ENCODE peak calls at places on chromosomes 5 and 9, in ten cellular contexts. One of them, this sample, is unnamed.
A peak's percentile ranks its signal among the peaks of the same experiment; 100 is the strongest.

GRCh38 chr9:95107001-95107749 is 210.3 kb downstream of the FANCC start:
- DNase-seq in HEK293T: no peak
- DNase-seq in T-helper 9 cell: no peak
- DNase-seq in SK-MEL-5: peak; percentile 91
- DNase-seq in T-cell: no peak
- DNase-seq in GM13977: no peak
- DNase-seq in non-pigmented ciliary epithelial cell: peak; percentile 68
- DNase-seq in cardiac fibroblast: peak; percentile 46
- DNase-seq in iPS-NIHi11: no peak
- DNase-seq in IMR-90: peak; percentile 58
- DNase-seq in this sample: no peak

GRCh38 chr5:174307031-174307408 is 261.5 kb downstream of the NSG2 start:
- DNase-seq in HEK293T: no peak
- DNase-seq in T-helper 9 cell: no peak
- DNase-seq in SK-MEL-5: no peak
- DNase-seq in T-cell: no peak
- DNase-seq in GM13977: no peak
- DNase-seq in non-pigmented ciliary epithelial cell: no peak
- DNase-seq in cardiac fibroblast: no peak
- DNase-seq in iPS-NIHi11: peak; percentile 40
- DNase-seq in IMR-90: no peak
- DNase-seq in this sample: no peak

GRCh38 chr5:169805527-169805934 is 168.5 kb downstream of the DOCK2 start:
- DNase-seq in HEK293T: no peak
- DNase-seq in T-helper 9 cell: no peak
- DNase-seq in SK-MEL-5: no peak
- DNase-seq in T-cell: no peak
- DNase-seq in GM13977: peak; percentile 69
- DNase-seq in non-pigmented ciliary epithelial cell: no peak
- DNase-seq in cardiac fibroblast: peak; percentile 41
- DNase-seq in iPS-NIHi11: no peak
- DNase-seq in IMR-90: peak; percentile 61
- DNase-seq in this sample: no peak

GRCh38 chr9:79572891-79573696 is 1.3 kb downstream of the TLE4 start:
- DNase-seq in HEK293T: peak; percentile 73
- DNase-seq in T-helper 9 cell: peak; percentile 57
- DNase-seq in SK-MEL-5: no peak
- DNase-seq in T-cell: peak; percentile 71
- DNase-seq in GM13977: peak; percentile 66
- DNase-seq in non-pigmented ciliary epithelial cell: no peak
- DNase-seq in cardiac fibroblast: peak; percentile 21
- DNase-seq in iPS-NIHi11: peak; percentile 32
- DNase-seq in IMR-90: no peak
- DNase-seq in this sample: peak; percentile 33

GRCh38 chr5:96121362-96121761 is 159.7 kb upstream of the ELL2 start:
- DNase-seq in HEK293T: no peak
- DNase-seq in T-helper 9 cell: no peak
- DNase-seq in SK-MEL-5: no peak
- DNase-seq in T-cell: no peak
- DNase-seq in GM13977: no peak
- DNase-seq in non-pigmented ciliary epithelial cell: no peak
- DNase-seq in cardiac fibroblast: no peak
- DNase-seq in iPS-NIHi11: no peak
- DNase-seq in IMR-90: no peak
- DNase-seq in this sample: peak; percentile 62

GRCh38 chr5:179146277-179146676 is 86.1 kb downstream of the ZNF354C start:
- DNase-seq in HEK293T: no peak
- DNase-seq in T-helper 9 cell: no peak
- DNase-seq in SK-MEL-5: no peak
- DNase-seq in T-cell: no peak
- DNase-seq in GM13977: no peak
- DNase-seq in non-pigmented ciliary epithelial cell: no peak
- DNase-seq in cardiac fibroblast: no peak
- DNase-seq in iPS-NIHi11: no peak
- DNase-seq in IMR-90: no peak
- DNase-seq in this sample: no peak

GRCh38 chr5:132003170-132003744 is 8.2 kb downstream of the ACSL6 start:
- DNase-seq in HEK293T: no peak
- DNase-seq in T-helper 9 cell: no peak
- DNase-seq in SK-MEL-5: peak; percentile 11
- DNase-seq in T-cell: no peak
- DNase-seq in GM13977: no peak
- DNase-seq in non-pigmented ciliary epithelial cell: no peak
- DNase-seq in cardiac fibroblast: peak; percentile 44
- DNase-seq in iPS-NIHi11: peak; percentile 61
- DNase-seq in IMR-90: peak; percentile 5
- DNase-seq in this sample: no peak

GRCh38 chr5:170757182-170757601 is 26.3 kb upstream of the GABRP start:
- DNase-seq in HEK293T: no peak
- DNase-seq in T-helper 9 cell: no peak
- DNase-seq in SK-MEL-5: peak; percentile 34
- DNase-seq in T-cell: no peak
- DNase-seq in GM13977: no peak
- DNase-seq in non-pigmented ciliary epithelial cell: no peak
- DNase-seq in cardiac fibroblast: peak; percentile 68
- DNase-seq in iPS-NIHi11: no peak
- DNase-seq in IMR-90: peak; percentile 16
- DNase-seq in this sample: peak; percentile 24

GRCh38 chr9:133973111-133973790 is 18.9 kb downstream of the VAV2 start:
- DNase-seq in HEK293T: no peak
- DNase-seq in T-helper 9 cell: no peak
- DNase-seq in SK-MEL-5: no peak
- DNase-seq in T-cell: no peak
- DNase-seq in GM13977: peak; percentile 45
- DNase-seq in non-pigmented ciliary epithelial cell: no peak
- DNase-seq in cardiac fibroblast: no peak
- DNase-seq in iPS-NIHi11: no peak
- DNase-seq in IMR-90: no peak
- DNase-seq in this sample: no peak

GRCh38 chr5:177592010-177592834 is at the start of gene TMED9:
- DNase-seq in HEK293T: peak; percentile 96
- DNase-seq in T-helper 9 cell: peak; percentile 80
- DNase-seq in SK-MEL-5: peak; percentile 75
- DNase-seq in T-cell: peak; percentile 86
- DNase-seq in GM13977: peak; percentile 92
- DNase-seq in non-pigmented ciliary epithelial cell: no peak
- DNase-seq in cardiac fibroblast: peak; percentile 80
- DNase-seq in iPS-NIHi11: peak; percentile 95
- DNase-seq in IMR-90: peak; percentile 82
- DNase-seq in this sample: peak; percentile 94

GRCh38 chr5:74957906-74958305 is 91.7 kb upstream of the FAM169A start:
- DNase-seq in HEK293T: no peak
- DNase-seq in T-helper 9 cell: no peak
- DNase-seq in SK-MEL-5: no peak
- DNase-seq in T-cell: no peak
- DNase-seq in GM13977: no peak
- DNase-seq in non-pigmented ciliary epithelial cell: no peak
- DNase-seq in cardiac fibroblast: no peak
- DNase-seq in iPS-NIHi11: no peak
- DNase-seq in IMR-90: no peak
- DNase-seq in this sample: no peak

GRCh38 chr5:124655211-124655880 is 91.1 kb downstream of the ZNF608 start:
- DNase-seq in HEK293T: no peak
- DNase-seq in T-helper 9 cell: no peak
- DNase-seq in SK-MEL-5: no peak
- DNase-seq in T-cell: no peak
- DNase-seq in GM13977: no peak
- DNase-seq in non-pigmented ciliary epithelial cell: no peak
- DNase-seq in cardiac fibroblast: peak; percentile 52
- DNase-seq in iPS-NIHi11: no peak
- DNase-seq in IMR-90: no peak
- DNase-seq in this sample: peak; percentile 81

GRCh38 chr9:129081388-129081889 is 528 bp downstream of the DOLPP1 start:
- DNase-seq in HEK293T: peak; percentile 23
- DNase-seq in T-helper 9 cell: no peak
- DNase-seq in SK-MEL-5: no peak
- DNase-seq in T-cell: no peak
- DNase-seq in GM13977: peak; percentile 97
- DNase-seq in non-pigmented ciliary epithelial cell: no peak
- DNase-seq in cardiac fibroblast: no peak
- DNase-seq in iPS-NIHi11: peak; percentile 99
- DNase-seq in IMR-90: no peak
- DNase-seq in this sample: no peak

GRCh38 chr5:88826959-88827585 is 55.9 kb downstream of the MEF2C start:
- DNase-seq in HEK293T: no peak
- DNase-seq in T-helper 9 cell: no peak
- DNase-seq in SK-MEL-5: peak; percentile 77
- DNase-seq in T-cell: no peak
- DNase-seq in GM13977: no peak
- DNase-seq in non-pigmented ciliary epithelial cell: peak; percentile 53
- DNase-seq in cardiac fibroblast: peak; percentile 93
- DNase-seq in iPS-NIHi11: no peak
- DNase-seq in IMR-90: peak; percentile 90
- DNase-seq in this sample: peak; percentile 14

GRCh38 chr5:66986009-66986408 is 210.6 kb downstream of the CD180 start:
- DNase-seq in HEK293T: no peak
- DNase-seq in T-helper 9 cell: no peak
- DNase-seq in SK-MEL-5: no peak
- DNase-seq in T-cell: no peak
- DNase-seq in GM13977: no peak
- DNase-seq in non-pigmented ciliary epithelial cell: no peak
- DNase-seq in cardiac fibroblast: no peak
- DNase-seq in iPS-NIHi11: no peak
- DNase-seq in IMR-90: no peak
- DNase-seq in this sample: no peak

GRCh38 chr5:112366987-112367386 is 52.1 kb downstream of the EPB41L4A start:
- DNase-seq in HEK293T: peak; percentile 52
- DNase-seq in T-helper 9 cell: no peak
- DNase-seq in SK-MEL-5: peak; percentile 19
- DNase-seq in T-cell: no peak
- DNase-seq in GM13977: peak; percentile 32
- DNase-seq in non-pigmented ciliary epithelial cell: no peak
- DNase-seq in cardiac fibroblast: no peak
- DNase-seq in iPS-NIHi11: peak; percentile 69
- DNase-seq in IMR-90: no peak
- DNase-seq in this sample: peak; percentile 56

GRCh38 chr5:122665087-122665486 is 109.8 kb upstream of the SNX2 start:
- DNase-seq in HEK293T: no peak
- DNase-seq in T-helper 9 cell: no peak
- DNase-seq in SK-MEL-5: no peak
- DNase-seq in T-cell: no peak
- DNase-seq in GM13977: no peak
- DNase-seq in non-pigmented ciliary epithelial cell: no peak
- DNase-seq in cardiac fibroblast: peak; percentile 37
- DNase-seq in iPS-NIHi11: no peak
- DNase-seq in IMR-90: peak; percentile 21
- DNase-seq in this sample: no peak

GRCh38 chr9:36213387-36213786 is 22.7 kb downstream of the CLTA start:
- DNase-seq in HEK293T: no peak
- DNase-seq in T-helper 9 cell: no peak
- DNase-seq in SK-MEL-5: no peak
- DNase-seq in T-cell: no peak
- DNase-seq in GM13977: no peak
- DNase-seq in non-pigmented ciliary epithelial cell: no peak
- DNase-seq in cardiac fibroblast: no peak
- DNase-seq in iPS-NIHi11: no peak
- DNase-seq in IMR-90: no peak
- DNase-seq in this sample: no peak

GRCh38 chr5:34919077-34919476 is 3.6 kb downstream of the BRIX1 start:
- DNase-seq in HEK293T: no peak
- DNase-seq in T-helper 9 cell: no peak
- DNase-seq in SK-MEL-5: peak; percentile 57
- DNase-seq in T-cell: no peak
- DNase-seq in GM13977: no peak
- DNase-seq in non-pigmented ciliary epithelial cell: no peak
- DNase-seq in cardiac fibroblast: no peak
- DNase-seq in iPS-NIHi11: no peak
- DNase-seq in IMR-90: no peak
- DNase-seq in this sample: no peak

GRCh38 chr9:69971643-69972449 is 71.8 kb upstream of the MAMDC2 start:
- DNase-seq in HEK293T: peak; percentile 70
- DNase-seq in T-helper 9 cell: peak; percentile 15
- DNase-seq in SK-MEL-5: peak; percentile 79
- DNase-seq in T-cell: peak; percentile 24
- DNase-seq in GM13977: peak; percentile 53
- DNase-seq in non-pigmented ciliary epithelial cell: peak; percentile 30
- DNase-seq in cardiac fibroblast: peak; percentile 73
- DNase-seq in iPS-NIHi11: peak; percentile 80
- DNase-seq in IMR-90: peak; percentile 68
- DNase-seq in this sample: peak; percentile 66

GRCh38 chr9:133568186-133568585 is 33.7 kb downstream of the ADAMTSL2 start:
- DNase-seq in HEK293T: no peak
- DNase-seq in T-helper 9 cell: no peak
- DNase-seq in SK-MEL-5: no peak
- DNase-seq in T-cell: no peak
- DNase-seq in GM13977: no peak
- DNase-seq in non-pigmented ciliary epithelial cell: no peak
- DNase-seq in cardiac fibroblast: no peak
- DNase-seq in iPS-NIHi11: no peak
- DNase-seq in IMR-90: no peak
- DNase-seq in this sample: no peak

GRCh38 chr5:31408814-31409213 is 123.1 kb downstream of the DROSHA start:
- DNase-seq in HEK293T: no peak
- DNase-seq in T-helper 9 cell: no peak
- DNase-seq in SK-MEL-5: peak; percentile 61
- DNase-seq in T-cell: no peak
- DNase-seq in GM13977: no peak
- DNase-seq in non-pigmented ciliary epithelial cell: peak; percentile 76
- DNase-seq in cardiac fibroblast: peak; percentile 80
- DNase-seq in iPS-NIHi11: no peak
- DNase-seq in IMR-90: peak; percentile 74
- DNase-seq in this sample: peak; percentile 97

GRCh38 chr5:168434746-168435321 is 51.4 kb upstream of the RARS1 start:
- DNase-seq in HEK293T: no peak
- DNase-seq in T-helper 9 cell: no peak
- DNase-seq in SK-MEL-5: no peak
- DNase-seq in T-cell: no peak
- DNase-seq in GM13977: no peak
- DNase-seq in non-pigmented ciliary epithelial cell: no peak
- DNase-seq in cardiac fibroblast: peak; percentile 31
- DNase-seq in iPS-NIHi11: no peak
- DNase-seq in IMR-90: peak; percentile 73
- DNase-seq in this sample: no peak

GRCh38 chr5:146457431-146457830 is 10.3 kb downstream of the TCERG1 start:
- DNase-seq in HEK293T: no peak
- DNase-seq in T-helper 9 cell: no peak
- DNase-seq in SK-MEL-5: no peak
- DNase-seq in T-cell: no peak
- DNase-seq in GM13977: no peak
- DNase-seq in non-pigmented ciliary epithelial cell: no peak
- DNase-seq in cardiac fibroblast: no peak
- DNase-seq in iPS-NIHi11: no peak
- DNase-seq in IMR-90: no peak
- DNase-seq in this sample: no peak

GRCh38 chr9:124934290-124934689 is 6.6 kb downstream of the GOLGA1 start:
- DNase-seq in HEK293T: no peak
- DNase-seq in T-helper 9 cell: no peak
- DNase-seq in SK-MEL-5: no peak
- DNase-seq in T-cell: no peak
- DNase-seq in GM13977: no peak
- DNase-seq in non-pigmented ciliary epithelial cell: no peak
- DNase-seq in cardiac fibroblast: peak; percentile 18
- DNase-seq in iPS-NIHi11: no peak
- DNase-seq in IMR-90: peak; percentile 73
- DNase-seq in this sample: no peak

GRCh38 chr5:135564305-135564704 is 14.5 kb downstream of the CXCL14 start:
- DNase-seq in HEK293T: no peak
- DNase-seq in T-helper 9 cell: no peak
- DNase-seq in SK-MEL-5: no peak
- DNase-seq in T-cell: no peak
- DNase-seq in GM13977: no peak
- DNase-seq in non-pigmented ciliary epithelial cell: no peak
- DNase-seq in cardiac fibroblast: no peak
- DNase-seq in iPS-NIHi11: no peak
- DNase-seq in IMR-90: no peak
- DNase-seq in this sample: no peak